ENCODE peak calls at places on chromosome 14, in six cellular contexts. Q is neural progenitor cell, H is sigmoid colon, P is substantia nigra, V is H9, L is uterus. U is an unnamed sample.

GRCh38 chr14:65997350-65997749 is 488.8 kb upstream of the CCDC196 start:
- DNase-seq in Q (no peak), H (no peak), P (no peak), V (no peak), L (no peak), U (no peak)

GRCh38 chr14:21268612-21269251 is 510 bp downstream of the HNRNPC start:
- DNase-seq in Q (peak), H (no peak), P (no peak), V (no peak), L (no peak), U (peak)

GRCh38 chr14:68286667-68287066 is 467.1 kb downstream of the RAD51B start:
- DNase-seq in Q (no peak), H (no peak), P (no peak), V (no peak), L (no peak), U (no peak)

GRCh38 chr14:34208532-34208931 is 253.5 kb downstream of the SPTSSA start:
- DNase-seq in Q (no peak), H (no peak), P (no peak), V (no peak), L (no peak), U (no peak)

GRCh38 chr14:90905531-90905930 is 89.3 kb upstream of the TTC7B start:
- DNase-seq in Q (no peak), H (no peak), P (no peak), V (no peak), L (no peak), U (no peak)

GRCh38 chr14:92951912-92952471 is 29.0 kb downstream of the CHGA start:
- DNase-seq in Q (peak), H (peak), P (peak), V (peak), L (peak), U (peak)

GRCh38 chr14:101554991-101555668 is 6.2 kb upstream of the DIO3 start:
- DNase-seq in Q (no peak), H (no peak), P (no peak), V (no peak), L (no peak), U (no peak)

GRCh38 chr14:91159906-91160305 is 46.0 kb downstream of the DGLUCY start:
- DNase-seq in Q (no peak), H (no peak), P (no peak), V (no peak), L (no peak), U (no peak)

GRCh38 chr14:94089479-94089878 is 8.4 kb downstream of the IFI27L1 start:
- DNase-seq in Q (no peak), H (no peak), P (no peak), V (no peak), L (no peak), U (no peak)

GRCh38 chr14:96037891-96038557 is 1.1 kb upstream of the C14orf132 start:
- DNase-seq in Q (no peak), H (peak), P (no peak), V (peak), L (peak), U (no peak)

GRCh38 chr14:25862068-25862467 is 735.8 kb downstream of the NOVA1 start:
- DNase-seq in Q (no peak), H (no peak), P (no peak), V (no peak), L (no peak), U (no peak)

GRCh38 chr14:71371711-71372396 is 464.6 kb downstream of the PCNX1 start:
- DNase-seq in Q (no peak), H (no peak), P (no peak), V (no peak), L (no peak), U (no peak)

GRCh38 chr14:58533417-58533816 is 104.3 kb upstream of the DACT1 start:
- DNase-seq in Q (peak), H (no peak), P (peak), V (no peak), L (no peak), U (peak)

GRCh38 chr14:34711169-34711568 is 3.2 kb downstream of the CFL2 start:
- DNase-seq in Q (no peak), H (no peak), P (peak), V (no peak), L (no peak), U (no peak)

GRCh38 chr14:76056128-76056527 is 70.6 kb downstream of the IFT43 start:
- DNase-seq in Q (no peak), H (no peak), P (no peak), V (peak), L (no peak), U (no peak)

GRCh38 chr14:68784298-68784910 is 8.5 kb downstream of the ZFP36L1 start:
- DNase-seq in Q (no peak), H (peak), P (no peak), V (no peak), L (peak), U (no peak)

GRCh38 chr14:65225299-65226159 is 123.2 kb upstream of the MAX start:
- DNase-seq in Q (no peak), H (no peak), P (no peak), V (no peak), L (no peak), U (no peak)

GRCh38 chr14:69298131-69299071 is 38.4 kb downstream of the GALNT16 start:
- DNase-seq in Q (peak), H (no peak), P (no peak), V (no peak), L (no peak), U (no peak)

GRCh38 chr14:81042431-81042830 is 87.0 kb downstream of the TSHR start:
- DNase-seq in Q (no peak), H (no peak), P (no peak), V (no peak), L (no peak), U (no peak)

GRCh38 chr14:63045612-63046320 is 508 bp upstream of the KCNH5 start:
- DNase-seq in Q (peak), H (no peak), P (no peak), V (peak), L (peak), U (peak)

GRCh38 chr14:78399316-78399889 is 229.2 kb downstream of the NRXN3 start:
- DNase-seq in Q (peak), H (no peak), P (no peak), V (no peak), L (no peak), U (no peak)

GRCh38 chr14:31206536-31207286 is 882 bp downstream of the HECTD1 start:
- DNase-seq in Q (peak), H (peak), P (peak), V (peak), L (peak), U (peak)

GRCh38 chr14:102020058-102020971 is 55.9 kb downstream of the DYNC1H1 start:
- DNase-seq in Q (no peak), H (no peak), P (no peak), V (no peak), L (no peak), U (no peak)

GRCh38 chr14:35369701-35370191 is 34.8 kb downstream of the NFKBIA start:
- DNase-seq in Q (no peak), H (no peak), P (no peak), V (no peak), L (no peak), U (no peak)

GRCh38 chr14:62077676-62078261 is 315.5 kb downstream of the SNAPC1 start:
- DNase-seq in Q (no peak), H (no peak), P (no peak), V (no peak), L (no peak), U (no peak)

GRCh38 chr14:23352506-23353432 is at the start of gene SLC22A17:
- DNase-seq in Q (peak), H (peak), P (peak), V (peak), L (peak), U (peak)

GRCh38 chr14:21924479-21924878 is 250.9 kb upstream of the OR4E1 start:
- DNase-seq in Q (peak), H (no peak), P (no peak), V (peak), L (no peak), U (no peak)

GRCh38 chr14:79971330-79971729 is 240.0 kb downstream of the DIO2 start:
- DNase-seq in Q (no peak), H (no peak), P (no peak), V (no peak), L (no peak), U (no peak)

GRCh38 chr14:70416322-70416716 is 571 bp downstream of the SYNJ2BP start:
- DNase-seq in Q (no peak), H (no peak), P (no peak), V (no peak), L (no peak), U (no peak)

GRCh38 chr14:81433378-81433777 is 33.3 kb upstream of the STON2 start:
- DNase-seq in Q (no peak), H (no peak), P (no peak), V (no peak), L (no peak), U (no peak)

GRCh38 chr14:60777856-60778578 is 43.5 kb downstream of the MNAT1 start:
- DNase-seq in Q (no peak), H (no peak), P (no peak), V (no peak), L (no peak), U (no peak)

GRCh38 chr14:53615254-53615653 is 341.4 kb downstream of the BMP4 start:
- DNase-seq in Q (no peak), H (no peak), P (no peak), V (no peak), L (no peak), U (no peak)

GRCh38 chr14:104240426-104241157 is 102.2 kb downstream of the KIF26A start:
- DNase-seq in Q (peak), H (no peak), P (no peak), V (peak), L (no peak), U (no peak)

GRCh38 chr14:64880382-64881121 is 845 bp upstream of the SPTB start:
- DNase-seq in Q (peak), H (peak), P (peak), V (peak), L (peak), U (no peak)

GRCh38 chr14:36847366-36847765 is 185.7 kb downstream of the PAX9 start:
- DNase-seq in Q (no peak), H (no peak), P (no peak), V (no peak), L (no peak), U (no peak)

GRCh38 chr14:41609704-41610183 is 3.1 kb downstream of the LRFN5 start:
- DNase-seq in Q (peak), H (peak), P (peak), V (peak), L (peak), U (peak)

GRCh38 chr14:95189400-95190162 is 32.3 kb upstream of the DICER1 start:
- DNase-seq in Q (no peak), H (no peak), P (no peak), V (no peak), L (no peak), U (no peak)

DNA sequence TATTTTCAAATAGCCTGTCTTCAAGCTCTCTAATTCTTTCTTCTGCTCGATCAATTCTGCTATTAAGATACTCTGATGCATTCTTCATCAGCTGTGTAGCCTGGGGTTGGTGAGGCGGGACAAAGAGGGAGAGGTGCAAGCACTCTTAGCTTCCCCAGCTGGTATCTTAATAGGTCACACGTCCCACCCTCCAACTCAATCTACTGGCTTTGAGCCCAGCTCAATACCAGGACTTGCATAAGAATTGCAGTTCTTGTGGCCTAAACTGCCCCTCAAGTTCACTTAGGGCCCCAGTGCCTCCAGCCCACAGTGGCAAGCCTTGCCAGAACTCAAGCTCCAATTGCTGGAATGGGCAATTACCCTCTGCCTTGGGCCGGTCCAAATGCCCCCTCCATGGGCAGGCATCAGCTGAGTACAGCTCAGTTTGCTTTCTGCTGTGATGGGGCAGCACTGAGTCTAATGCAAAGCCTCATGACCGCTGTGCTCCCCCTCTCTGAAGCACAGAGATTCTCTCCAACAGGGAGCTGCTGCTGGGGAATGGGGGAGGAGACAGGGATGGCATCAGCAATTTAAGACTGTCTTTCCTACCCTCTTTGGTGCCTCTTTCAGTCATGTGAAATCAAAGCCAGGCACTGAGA is 5.6 kb upstream of the SPATA7 start:
- DNase-seq in Q (no peak), H (no peak), P (peak), V (peak), L (no peak), U (no peak)
- H3K27ac ChIP-seq in Q (no peak), H (no peak), P (no peak), V (no peak), L (no peak), U (no peak)

GRCh38 chr14:77307099-77307496 is 13.6 kb downstream of the POMT2 start:
- DNase-seq in Q (no peak), H (no peak), P (peak), V (no peak), L (no peak), U (peak)
- H3K27ac ChIP-seq in Q (peak), H (peak), P (peak), V (no peak), L (peak), U (peak)

DNA sequence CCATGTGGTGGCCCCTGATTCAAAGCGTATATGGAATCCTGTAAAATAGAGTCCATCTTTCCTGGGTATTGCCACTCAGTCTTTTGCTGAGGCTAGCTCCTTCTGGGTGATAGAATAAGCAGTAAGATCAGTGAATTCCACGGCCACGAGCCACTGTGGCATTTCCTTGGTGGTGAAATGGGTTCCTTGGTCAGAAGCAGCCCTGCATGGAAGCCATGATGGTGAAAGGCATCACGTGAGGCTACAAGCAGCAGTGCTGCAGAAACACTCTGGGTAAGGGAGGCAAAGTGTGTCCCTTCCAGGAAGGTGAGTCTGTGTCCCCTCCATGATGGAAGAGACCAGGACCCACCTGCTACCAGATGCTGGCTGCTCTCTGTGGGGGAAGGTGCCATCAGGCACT is 19.6 kb downstream of the TNFAIP2 start:
- DNase-seq in Q (no peak), H (no peak), P (no peak), V (no peak), L (no peak), U (no peak)
- H3K27ac ChIP-seq in Q (no peak), H (no peak), P (no peak), V (no peak), L (no peak), U (no peak)

DNA sequence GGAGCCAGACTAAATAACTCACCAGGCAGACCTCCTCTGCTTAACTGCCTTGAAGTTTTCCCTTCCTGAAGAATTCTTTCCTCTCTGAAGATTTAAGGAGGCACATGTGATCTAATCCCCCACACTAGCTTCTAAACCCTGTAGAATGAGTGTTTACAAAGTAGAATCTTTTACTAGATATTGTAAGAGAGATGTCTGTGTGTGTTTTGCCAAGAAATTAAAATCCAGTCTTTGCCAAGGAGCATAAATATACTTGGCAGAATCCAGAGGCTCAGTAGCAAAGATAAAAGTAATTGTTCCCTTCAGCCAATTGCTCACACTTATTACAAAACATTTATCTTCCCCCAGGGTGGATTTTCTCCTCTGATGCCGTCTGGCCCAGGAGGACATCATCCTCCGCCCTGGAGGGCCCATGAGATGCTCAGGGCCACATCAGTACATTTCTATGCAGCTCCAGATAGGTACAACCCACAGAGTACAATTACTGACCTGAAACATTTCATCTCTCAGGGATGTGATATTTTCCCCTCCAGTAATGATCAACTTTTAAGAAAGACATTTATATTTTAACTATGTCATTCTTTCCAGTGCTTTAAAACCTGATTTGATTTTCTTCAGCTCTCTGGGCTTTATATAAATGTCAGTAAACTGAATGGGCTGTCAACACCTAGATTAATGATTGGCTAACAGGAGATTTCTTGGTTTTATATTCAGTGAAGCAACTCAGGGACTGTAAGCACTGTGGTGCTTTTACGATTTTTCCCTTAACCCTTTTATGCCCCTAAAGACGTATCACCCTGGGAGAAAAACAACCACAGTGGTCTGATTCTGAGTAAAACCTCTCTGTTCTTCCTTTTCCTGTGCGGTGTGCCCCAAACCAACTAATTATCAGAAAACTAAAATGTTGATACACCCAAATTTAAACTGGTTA is 37.7 kb downstream of the PTGER2 start:
- DNase-seq in Q (no peak), H (no peak), P (no peak), V (no peak), L (peak), U (no peak)
- H3K27ac ChIP-seq in Q (no peak), H (peak), P (no peak), V (no peak), L (peak), U (no peak)

GRCh38 chr14:84546236-84546635 is 983.7 kb upstream of the FLRT2 start:
- DNase-seq in Q (no peak), H (no peak), P (no peak), V (no peak), L (no peak), U (no peak)

GRCh38 chr14:84541008-84541407 is 988.9 kb upstream of the FLRT2 start:
- DNase-seq in Q (no peak), H (no peak), P (no peak), V (no peak), L (no peak), U (no peak)

GRCh38 chr14:84544486-84544885 is 985.5 kb upstream of the FLRT2 start:
- DNase-seq in Q (no peak), H (no peak), P (no peak), V (no peak), L (no peak), U (no peak)
- H3K27ac ChIP-seq in Q (no peak), H (no peak), P (no peak), V (no peak), L (no peak), U (no peak)

GRCh38 chr14:99549684-99550083 is 54.3 kb downstream of the CCDC85C start:
- DNase-seq in Q (no peak), H (no peak), P (no peak), V (no peak), L (no peak), U (no peak)

GRCh38 chr14:99552021-99552553 is 51.9 kb downstream of the CCDC85C start:
- DNase-seq in Q (no peak), H (no peak), P (no peak), V (no peak), L (no peak), U (no peak)

GRCh38 chr14:99552572-99553216 is 51.3 kb downstream of the CCDC85C start:
- DNase-seq in Q (no peak), H (no peak), P (no peak), V (no peak), L (no peak), U (no peak)

GRCh38 chr14:99550387-99550992 is 53.5 kb downstream of the CCDC85C start:
- DNase-seq in Q (no peak), H (no peak), P (no peak), V (no peak), L (no peak), U (no peak)

GRCh38 chr14:99551034-99551922 is 52.7 kb downstream of the CCDC85C start:
- DNase-seq in Q (no peak), H (no peak), P (no peak), V (no peak), L (no peak), U (no peak)
- H3K27ac ChIP-seq in Q (no peak), H (no peak), P (no peak), V (no peak), L (no peak), U (no peak)

DNA sequence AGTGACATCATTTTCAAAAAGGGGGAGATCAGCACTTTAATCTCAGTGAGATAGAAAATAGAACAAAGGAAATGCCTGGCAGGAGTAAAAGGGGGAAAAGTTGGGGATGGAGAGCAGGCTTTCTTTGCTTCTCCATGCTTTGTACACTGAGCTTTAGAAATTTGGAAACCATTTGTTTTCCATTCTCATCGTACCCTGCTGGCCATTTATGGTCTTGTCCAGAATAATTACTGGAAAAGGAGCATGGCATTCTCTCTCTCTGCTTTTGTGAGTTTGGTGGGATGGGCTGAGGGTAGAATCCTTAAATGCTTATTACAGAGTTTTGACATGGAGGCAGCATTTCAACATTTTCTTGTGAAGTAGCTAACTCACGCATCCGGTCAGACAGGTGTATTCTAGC is 104.4 kb upstream of the FLRT2 start:
- DNase-seq in Q (no peak), H (no peak), P (no peak), V (no peak), L (no peak), U (no peak)
- H3K27ac ChIP-seq in Q (no peak), H (no peak), P (no peak), V (no peak), L (no peak), U (no peak)

U was measured in caudate nucleus.